ENCODE peak calls at places on chromosomes 1 and 21, in five cellular contexts. N is GM04503, Y is mesendoderm, C is H54, B is foreskin keratinocyte. O is an unnamed sample.

GRCh38 chr1:238549135-238549534 is 658.4 kb upstream of the ZP4 start:
- DNase-seq in C (no peak), Y (no peak), B (no peak), N (no peak), O (no peak)

GRCh38 chr1:29977550-29977949 is 741.2 kb downstream of the PTPRU start:
- DNase-seq in C (no peak), Y (no peak), N (no peak), B (no peak), O (no peak)

GRCh38 chr21:29078884-29079765 is 5.7 kb upstream of the CCT8 start:
- DNase-seq in Y (no peak), C (no peak), N (no peak), B (no peak), O (no peak)

GRCh38 chr1:87833158-87833557 is 504.5 kb downstream of the LMO4 start:
- DNase-seq in N (no peak), C (no peak), B (no peak), Y (no peak), O (no peak)

GRCh38 chr1:237638555-237638954 is 252.2 kb downstream of the ZP4 start:
- DNase-seq in C (no peak), N (no peak), Y (no peak), B (no peak), O (no peak)

GRCh38 chr1:208252126-208252853 is 8.1 kb upstream of the PLXNA2 start:
- DNase-seq in Y (peak), B (no peak), C (no peak), N (no peak), O (peak)

GRCh38 chr1:200150721-200151120 is 123.2 kb downstream of the NR5A2 start:
- DNase-seq in Y (peak), N (peak), B (peak), C (peak), O (peak)

GRCh38 chr1:39657923-39658485 is 13.9 kb downstream of the NT5C1A start:
- DNase-seq in C (peak), Y (peak), N (no peak), B (no peak), O (peak)

GRCh38 chr1:86018311-86018923 is 138.2 kb downstream of the COL24A1 start:
- DNase-seq in N (no peak), Y (peak), B (peak), C (peak), O (peak)

GRCh38 chr1:77986810-77987209 is 7.9 kb upstream of the FUBP1 start:
- DNase-seq in Y (no peak), C (no peak), B (no peak), N (no peak), O (peak)

GRCh38 chr1:27557596-27558340 is 46.2 kb downstream of the AHDC1 start:
- DNase-seq in C (peak), Y (peak), N (no peak), B (peak), O (peak)

GRCh38 chr1:239718997-239719628 is 332.7 kb downstream of the CHRM3 start:
- DNase-seq in C (no peak), Y (no peak), B (no peak), N (no peak), O (peak)

GRCh38 chr1:235327559-235328270 is at the start of gene ARID4B:
- DNase-seq in C (peak), N (no peak), Y (no peak), B (no peak), O (no peak)

GRCh38 chr1:225931270-225932129 is 7.5 kb upstream of the PYCR2 start:
- DNase-seq in B (no peak), Y (no peak), C (no peak), N (no peak), O (no peak)

GRCh38 chr1:57898531-57898930 is 474.7 kb upstream of the DAB1 start:
- DNase-seq in N (no peak), C (no peak), B (no peak), Y (no peak), O (no peak)

GRCh38 chr1:109657395-109657794 is 1.5 kb downstream of the GSTM4 start:
- DNase-seq in Y (no peak), C (no peak), B (no peak), N (no peak), O (no peak)

GRCh38 chr1:83799474-83800085 is 199.4 kb downstream of the TTLL7 start:
- DNase-seq in Y (peak), C (no peak), N (no peak), B (no peak), O (no peak)

GRCh38 chr1:200346744-200347143 is 63.1 kb downstream of the ZNF281 start:
- DNase-seq in B (no peak), Y (no peak), N (peak), C (no peak), O (peak)

GRCh38 chr1:150928286-150928685 is 2.1 kb downstream of the SETDB1 start:
- DNase-seq in N (no peak), Y (peak), B (no peak), C (no peak), O (no peak)

GRCh38 chr1:92747735-92748134 is 37.2 kb downstream of the EVI5 start:
- DNase-seq in Y (no peak), C (no peak), B (no peak), N (peak), O (no peak)

GRCh38 chr21:25885405-25885804 is 150.6 kb downstream of the GABPA start:
- DNase-seq in C (no peak), N (no peak), B (no peak), Y (no peak), O (no peak)

GRCh38 chr21:43571976-43572375 is 87.3 kb downstream of the HSF2BP start:
- DNase-seq in C (no peak), B (no peak), Y (no peak), N (no peak), O (no peak)

GRCh38 chr1:25784575-25785051 is 15.4 kb upstream of the SELENON start:
- DNase-seq in N (no peak), Y (no peak), C (no peak), B (no peak), O (peak)

GRCh38 chr21:27633631-27634030 is 666.7 kb upstream of the ADAMTS5 start:
- DNase-seq in N (no peak), C (no peak), Y (no peak), B (no peak), O (no peak)

GRCh38 chr1:1063261-1063944 is 10.7 kb downstream of the RNF223 start:
- DNase-seq in C (no peak), Y (no peak), B (no peak), N (no peak), O (no peak)

GRCh38 chr21:35664683-35665082 is 395.6 kb downstream of the SETD4 start:
- DNase-seq in C (peak), Y (no peak), N (no peak), B (peak), O (peak)

GRCh38 chr1:89701746-89702241 is 68.9 kb downstream of the LRRC8C start:
- DNase-seq in N (no peak), C (no peak), Y (no peak), B (no peak), O (no peak)

GRCh38 chr21:33080776-33081175 is 10.8 kb downstream of the OLIG1 start:
- DNase-seq in B (no peak), Y (no peak), N (no peak), C (no peak), O (no peak)

GRCh38 chr1:18217398-18218043 is 109.9 kb downstream of the IGSF21 start:
- DNase-seq in Y (peak), N (no peak), B (no peak), C (peak), O (peak)

GRCh38 chr1:230029244-230029643 is 37.8 kb upstream of the GALNT2 start:
- DNase-seq in Y (no peak), N (no peak), C (no peak), B (no peak), O (no peak)

GRCh38 chr1:156859523-156860112 is 701 bp upstream of the INSRR start:
- DNase-seq in B (no peak), C (no peak), Y (peak), N (peak), O (peak)

GRCh38 chr21:45280969-45281368 is 6.7 kb downstream of the POFUT2 start:
- DNase-seq in N (no peak), C (no peak), Y (no peak), B (no peak), O (no peak)

GRCh38 chr1:54274448-54274847 is 74.5 kb downstream of the MRPL37 start:
- DNase-seq in C (no peak), N (no peak), Y (no peak), B (no peak), O (no peak)

GRCh38 chr21:29215709-29216108 is 83.0 kb upstream of the BACH1 start:
- DNase-seq in Y (no peak), N (peak), B (no peak), C (no peak), O (no peak)

GRCh38 chr1:67787746-67788145 is 45.5 kb downstream of the GNG12 start:
- DNase-seq in Y (no peak), C (no peak), B (no peak), N (no peak), O (peak)

GRCh38 chr1:77399250-77400086 is 117.6 kb downstream of the AK5 start:
- DNase-seq in Y (no peak), C (no peak), B (no peak), N (no peak), O (no peak)

GRCh38 chr1:100552922-100553321 is 15.0 kb downstream of the GPR88 start:
- DNase-seq in B (no peak), C (no peak), N (no peak), Y (no peak), O (no peak)